ENCODE peak calls at places on chromosomes 13 and 19, in six cellular contexts. L is neuronal stem cell, M is IMR-90, X is mesenchymal stem cell, P is trophoblast cell, B is H1. S is an unnamed sample. For H3K36me3, the result is how much of the 10 kb centered on the place peaks cover.

GRCh38 chr13:30338331-30338851 is 31.0 kb upstream of the KATNAL1 start:
- DNase-seq in L (no peak), M (peak), X (no peak), P (peak), B (no peak), S (no peak)

GRCh38 chr13:30805603-30806011 is 70.3 kb downstream of the ALOX5AP start:
- DNase-seq in L (no peak), M (peak), X (no peak), P (peak), B (no peak), S (peak)

GRCh38 chr13:102830646-102831045 is 15.2 kb upstream of the ERCC5 start:
- DNase-seq in L (no peak), M (no peak), X (no peak), P (no peak), B (no peak), S (no peak)

GRCh38 chr13:60348097-60348496 is 48.9 kb upstream of the TDRD3 start:
- DNase-seq in L (no peak), M (no peak), X (no peak), P (no peak), B (no peak), S (no peak)

GRCh38 chr13:111326621-111326965 is 6.2 kb downstream of the TEX29 start:
- DNase-seq in L (no peak), M (no peak), X (no peak), P (no peak), B (no peak), S (no peak)

GRCh38 chr13:26476111-26476743 is 81.3 kb upstream of the WASF3 start:
- DNase-seq in L (no peak), M (peak), X (peak), P (peak), B (peak), S (peak)

GRCh38 chr13:50144473-50145160 is 129.4 kb downstream of the KCNRG start:
- DNase-seq in L (no peak), M (no peak), X (peak), P (no peak), B (no peak), S (no peak)

GRCh38 chr19:15432018-15432494 is 13.3 kb upstream of the AKAP8L start:
- DNase-seq in L (no peak), M (no peak), X (no peak), P (no peak), B (no peak), S (no peak)

GRCh38 chr13:102555914-102556553 is 40.8 kb upstream of the TPP2 start:
- DNase-seq in L (peak), M (peak), X (peak), P (peak), B (no peak), S (peak)

GRCh38 chr19:43765109-43765876 is 10.5 kb upstream of the SMG9 start:
- DNase-seq in L (no peak), M (peak), X (peak), P (peak), B (no peak), S (peak)

GRCh38 chr13:101317986-101318523 is 98.3 kb downstream of the NALCN start:
- DNase-seq in L (no peak), M (no peak), X (no peak), P (no peak), B (no peak), S (no peak)

GRCh38 chr19:27738569-27739193 is 1474.3 kb downstream of the UQCRFS1 start:
- DNase-seq in L (no peak), M (no peak), X (no peak), P (no peak), B (no peak), S (no peak)

GRCh38 chr19:7562646-7563393 is 27.3 kb downstream of the PNPLA6 start:
- DNase-seq in L (no peak), M (no peak), X (no peak), P (peak), B (peak), S (peak)

GRCh38 chr13:93771782-93772181 is 545.2 kb downstream of the GPC6 start:
- DNase-seq in L (no peak), M (peak), X (no peak), P (no peak), B (no peak), S (no peak)

GRCh38 chr19:45692187-45693111 is at the start of gene QPCTL:
- DNase-seq in L (peak), M (peak), X (peak), P (peak), B (peak), S (peak)

GRCh38 chr19:49862411-49863253 is 4.7 kb downstream of the PNKP start:
- DNase-seq in L (no peak), M (no peak), X (peak), P (no peak), B (peak), S (peak)

GRCh38 chr13:34409496-34410163 is 532.4 kb upstream of the NBEA start:
- DNase-seq in L (no peak), M (no peak), X (no peak), P (no peak), B (no peak), S (no peak)

GRCh38 chr19:53598361-53598760 is 33.4 kb upstream of the DPRX start:
- DNase-seq in L (no peak), M (no peak), X (no peak), P (peak), B (no peak), S (peak)

GRCh38 chr19:53596056-53596455 is 35.7 kb upstream of the DPRX start:
- DNase-seq in L (no peak), M (no peak), X (no peak), P (no peak), B (peak), S (no peak)

GRCh38 chr19:53594811-53595509 is 36.8 kb upstream of the DPRX start:
- DNase-seq in L (no peak), M (no peak), X (no peak), P (no peak), B (peak), S (peak)

GRCh38 chr19:53597023-53597422 is 34.8 kb upstream of the DPRX start:
- DNase-seq in L (no peak), M (no peak), X (no peak), P (peak), B (no peak), S (no peak)

GRCh38 chr19:53595510-53595867 is 36.3 kb upstream of the DPRX start:
- DNase-seq in L (no peak), M (no peak), X (no peak), P (no peak), B (no peak), S (no peak)
- H3K4ac ChIP-seq in L (no peak), M (no peak), X (no peak), P (peak), B (peak), S (peak)

GRCh38 chr13:113022391-113023216 is 53.6 kb downstream of the MCF2L start:
- DNase-seq in L (peak), M (no peak), X (peak), P (peak), B (no peak), S (peak)
- H3K18ac ChIP-seq in L (peak), M (no peak), X (no peak), P (no peak), B (peak), S (peak)

GRCh38 chr19:55305983-55306562 is 19.1 kb downstream of the TMEM150B start:
- DNase-seq in L (no peak), M (no peak), X (no peak), P (no peak), B (no peak), S (peak)
- H3K36me3 ChIP-seq in L (half or more), M (under half), X (half or more), P (under half), B (half or more), S (under half)

DNA sequence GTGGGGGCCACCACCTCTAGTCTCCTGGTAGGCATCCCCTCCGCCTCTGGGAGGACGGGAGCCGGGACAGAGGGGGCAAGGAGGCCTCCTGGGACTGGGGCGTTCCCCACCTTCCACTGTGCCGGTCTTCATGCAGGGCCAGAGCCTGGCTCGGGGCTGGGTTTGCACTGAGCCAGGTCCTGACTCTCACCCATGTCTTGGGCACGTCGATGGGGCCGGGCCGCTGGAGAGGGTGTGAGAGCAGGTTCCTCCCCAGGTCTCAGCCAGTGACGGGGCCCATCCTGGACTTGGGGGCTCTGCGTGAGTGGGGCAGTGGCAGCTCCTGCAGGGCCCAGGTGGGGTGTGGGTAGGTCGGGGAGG is 26.6 kb downstream of the ATP11A start:
- DNase-seq in L (no peak), M (no peak), X (no peak), P (no peak), B (no peak), S (no peak)
- H3K4ac ChIP-seq in L (no peak), M (no peak), X (no peak), P (peak), B (no peak), S (no peak)

DNA sequence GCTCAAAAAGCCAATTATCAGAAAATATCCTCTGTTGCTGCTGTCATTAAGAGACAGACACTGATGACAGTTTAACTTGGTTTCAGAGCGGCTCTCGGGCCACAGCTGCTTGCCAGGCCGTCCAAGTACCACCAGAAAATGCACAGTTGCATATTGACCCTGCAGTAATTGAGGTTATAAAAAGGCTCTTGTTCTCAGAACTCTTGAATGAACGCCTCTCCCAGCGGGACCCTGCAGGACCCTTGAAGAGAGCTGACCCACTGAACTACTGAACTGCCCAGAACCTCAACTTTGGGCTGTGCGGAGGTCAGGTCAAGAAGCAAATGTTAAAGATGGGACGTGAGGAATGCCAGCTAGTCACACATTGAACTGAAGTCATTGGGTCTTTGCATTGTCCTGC is 1559.0 kb upstream of the SLC10A2 start:
- DNase-seq in L (no peak), M (no peak), X (no peak), P (no peak), B (no peak), S (no peak)
- H3K18ac ChIP-seq in L (no peak), M (no peak), X (no peak), P (no peak), B (no peak), S (no peak)

DNA sequence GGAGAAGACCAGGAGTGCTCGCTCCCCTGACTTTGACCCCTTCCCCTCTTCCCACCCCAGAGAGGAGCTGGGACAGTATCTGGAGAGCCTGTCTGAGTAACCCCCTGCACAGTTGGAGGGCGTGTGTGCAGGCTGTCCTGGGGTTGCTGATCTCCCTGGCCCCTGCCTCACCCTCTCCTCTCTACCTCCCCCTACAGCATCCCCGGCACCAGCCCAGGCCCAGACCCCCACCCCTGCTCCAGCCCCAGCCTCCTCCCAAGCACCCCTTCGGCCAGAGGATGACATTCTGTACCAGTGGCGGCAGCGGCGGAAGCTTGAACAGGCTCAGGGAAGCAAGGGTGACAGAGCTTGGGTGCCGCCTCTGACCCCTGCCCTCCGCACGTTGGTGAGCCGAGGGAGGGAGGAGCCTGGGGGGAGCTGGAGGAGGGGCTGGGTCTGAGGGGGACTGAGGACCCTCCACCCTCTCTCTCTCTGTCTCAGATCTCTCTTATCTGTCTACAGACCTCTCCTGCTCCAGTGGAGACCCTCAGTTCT is 8.7 kb downstream of the PROSER3 start:
- DNase-seq in L (no peak), M (no peak), X (no peak), P (no peak), B (no peak), S (no peak)
- H3K36me3 ChIP-seq in L (under half), M (under half), X (half or more), P (half or more), B (under half), S (under half)